ENCODE peak calls at places on chromosomes 7 and 10, in nine cellular contexts. B, W, E, V, K, O, I, L and U are unnamed samples.

GRCh38 chr10:48655426-48656240 is 29.0 kb upstream of the WDFY4 start:
- DNase-seq in E (peak), O (no peak), W (no peak), V (peak), K (peak), L (no peak), I (no peak), B (peak), U (peak)

GRCh38 chr10:24849051-24849450 is 103.4 kb downstream of the PRTFDC1 start:
- DNase-seq in I (no peak), B (no peak), K (no peak), W (no peak), E (no peak), V (no peak), L (no peak), O (no peak), U (no peak)

GRCh38 chr10:118116555-118117311 is 70.0 kb upstream of the RAB11FIP2 start:
- DNase-seq in O (peak), E (no peak), L (no peak), K (peak), I (no peak), W (no peak), V (peak), B (no peak), U (no peak)

GRCh38 chr10:78893217-78893616 is 175.5 kb upstream of the ZMIZ1 start:
- DNase-seq in I (no peak), V (no peak), B (no peak), O (no peak), L (no peak), K (no peak), E (no peak), W (no peak), U (no peak)

GRCh38 chr10:16732376-16732775 is 84.8 kb downstream of the RSU1 start:
- DNase-seq in I (no peak), V (no peak), B (no peak), L (no peak), K (no peak), O (no peak), E (peak), W (no peak), U (no peak)

GRCh38 chr10:121597504-121598241 is 571 bp downstream of the FGFR2 start:
- DNase-seq in L (no peak), O (peak), I (peak), E (no peak), V (no peak), B (peak), K (peak), W (no peak), U (no peak)

GRCh38 chr10:92573091-92573797 is 649 bp downstream of the IDE start:
- DNase-seq in B (peak), K (peak), E (peak), L (no peak), O (peak), W (peak), V (no peak), I (peak), U (peak)

GRCh38 chr7:37545619-37546356 is 97.1 kb upstream of the ELMO1 start:
- DNase-seq in V (no peak), W (no peak), O (no peak), K (no peak), B (no peak), E (no peak), L (no peak), I (no peak), U (no peak)

GRCh38 chr10:70846795-70847194 is 31.0 kb downstream of the SGPL1 start:
- DNase-seq in W (no peak), V (no peak), K (no peak), B (no peak), O (no peak), I (no peak), E (no peak), L (no peak), U (peak)

GRCh38 chr10:1208376-1209311 is 152.5 kb downstream of the WDR37 start:
- DNase-seq in W (no peak), E (no peak), K (no peak), O (no peak), V (no peak), I (no peak), L (no peak), B (no peak), U (no peak)

DNA sequence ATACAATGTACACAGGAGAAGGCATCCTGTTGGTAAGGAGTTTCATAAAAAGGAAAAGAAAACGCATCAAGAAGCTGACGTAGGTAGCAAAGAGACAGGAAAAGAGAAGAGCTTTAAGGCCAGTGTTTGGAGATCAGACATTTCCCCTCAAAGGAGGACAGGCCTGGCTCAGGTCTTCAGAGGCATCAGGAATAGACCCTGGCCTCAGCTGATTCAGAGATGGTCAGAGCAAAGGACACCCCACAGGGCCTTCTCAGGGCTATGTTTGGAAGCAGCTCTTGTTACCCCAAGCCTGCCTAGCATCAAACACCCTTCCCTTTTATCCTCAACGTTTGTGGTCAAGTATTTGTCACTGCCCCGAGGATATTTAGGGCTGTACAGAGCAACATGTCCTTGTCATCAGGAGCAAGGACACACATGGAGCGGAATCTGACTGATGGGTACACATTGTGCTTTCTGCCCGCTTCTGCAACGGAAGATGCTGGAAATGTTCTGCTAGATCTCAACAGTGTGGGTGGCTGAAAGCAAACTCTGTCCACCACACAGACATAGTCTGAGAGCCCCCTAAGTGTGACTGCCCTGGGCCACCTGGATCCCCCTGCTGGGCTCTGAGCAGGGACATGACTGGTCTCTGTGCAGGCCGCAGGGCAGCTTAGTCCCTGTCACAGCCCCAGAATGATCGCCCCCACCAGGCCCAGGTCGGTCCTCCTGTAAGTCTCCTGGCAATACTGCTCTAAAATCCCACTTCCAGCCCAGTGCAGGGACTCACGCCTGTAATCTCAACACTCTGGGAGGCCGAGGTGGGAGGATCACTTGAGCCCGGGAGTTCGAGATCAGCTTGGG is 1.0 kb upstream of the ZDHHC4 start:
- DNase-seq in V (no peak), I (no peak), W (peak), E (no peak), O (no peak), B (no peak), K (peak), L (no peak), U (no peak)
- H3K4me3 ChIP-seq in V (peak), I (no peak), W (peak), E (peak), O (peak), B (peak), K (peak), L (peak), U (peak)

DNA sequence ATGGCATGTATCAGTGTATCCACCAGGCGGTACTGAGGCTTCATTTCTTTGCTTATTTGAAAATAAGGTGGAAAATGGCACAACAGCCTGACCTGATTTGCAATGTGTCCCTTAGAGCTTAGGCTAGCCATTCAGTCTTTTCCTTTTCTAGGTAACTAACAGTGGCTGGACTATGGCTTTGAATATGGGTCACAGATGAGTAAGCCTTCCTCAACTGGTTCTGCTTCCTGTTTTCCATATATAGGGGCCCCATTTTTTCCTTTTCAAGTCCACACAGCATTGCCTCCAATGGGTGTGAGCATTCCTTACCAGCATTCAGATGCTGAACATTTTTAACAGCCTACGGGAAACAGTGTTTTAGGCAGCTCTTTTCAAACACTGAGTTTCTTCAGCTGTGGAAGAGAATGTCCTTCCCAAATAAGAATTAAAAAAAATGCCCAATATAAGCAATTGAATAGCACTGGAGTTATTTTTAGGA is 3.9 kb upstream of the ITGB1 start:
- DNase-seq in E (peak), W (no peak), K (no peak), L (peak), B (peak), I (no peak), O (peak), V (peak), U (peak)
- H3K4me3 ChIP-seq in E (no peak), W (no peak), K (no peak), L (no peak), B (peak), I (no peak), O (peak), V (no peak), U (no peak)

GRCh38 chr10:72218756-72219155 is 2.7 kb upstream of the ASCC1 start:
- DNase-seq in B (no peak), E (no peak), I (no peak), O (no peak), L (no peak), W (no peak), K (no peak), V (no peak), U (no peak)
- H3K4me3 ChIP-seq in B (no peak), E (no peak), I (no peak), O (no peak), L (no peak), W (peak), K (no peak), V (no peak), U (no peak)

DNA sequence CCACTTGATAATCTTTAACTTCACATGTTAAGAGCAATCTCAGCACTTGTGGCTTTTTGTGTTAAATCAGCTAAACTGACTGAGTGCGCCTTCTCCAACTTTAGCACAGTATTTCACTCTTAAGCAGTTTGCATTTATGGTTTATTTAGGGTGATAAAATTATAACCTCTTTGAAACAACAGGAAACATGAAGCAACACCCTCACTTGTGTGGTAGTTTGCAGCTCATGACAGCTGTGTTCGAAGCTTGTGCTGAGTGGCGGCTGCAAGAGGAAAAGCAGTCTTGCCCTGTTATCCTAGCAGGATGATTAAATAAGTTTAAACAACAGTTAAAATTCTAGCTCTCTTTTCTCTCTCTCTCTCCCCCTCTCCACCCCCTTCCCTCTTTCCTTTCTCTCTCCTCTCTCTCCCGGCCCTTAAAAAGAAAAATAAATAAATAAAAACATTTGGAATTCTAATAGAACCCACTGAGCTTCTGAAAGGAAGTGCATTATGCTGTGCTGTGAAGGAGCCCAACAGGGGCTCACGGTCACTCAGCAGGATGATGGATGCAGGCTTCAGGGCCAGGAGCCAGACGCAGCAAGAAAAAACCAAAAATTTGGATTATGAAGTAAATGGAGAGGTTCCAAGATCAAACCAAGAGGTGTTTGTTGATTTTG is 25.2 kb downstream of the OGDH start:
- DNase-seq in W (no peak), K (no peak), B (no peak), L (no peak), V (no peak), O (no peak), I (no peak), E (no peak), U (peak)
- H3K4me3 ChIP-seq in W (no peak), K (no peak), B (no peak), L (no peak), V (no peak), O (no peak), I (no peak), E (no peak), U (no peak)

DNA sequence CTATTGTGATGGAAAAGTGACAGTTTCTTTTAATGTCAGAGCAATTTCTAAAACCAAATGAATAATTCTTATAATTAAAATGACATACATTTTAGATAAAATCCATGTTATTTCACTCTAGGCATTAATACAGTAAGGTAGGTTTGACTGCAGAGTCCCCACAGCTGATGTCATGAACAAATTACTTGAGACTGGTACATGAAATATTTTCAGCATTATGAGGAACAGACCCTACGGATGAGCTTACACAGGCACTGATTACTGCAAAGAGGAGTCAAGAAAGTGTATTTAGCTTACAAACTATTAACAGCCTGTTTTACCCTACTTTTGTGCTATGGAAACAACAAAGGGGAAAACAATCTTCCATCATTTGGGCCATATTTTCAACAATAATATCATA is 8.9 kb downstream of the COL1A2 start:
- DNase-seq in L (no peak), O (no peak), I (no peak), V (no peak), W (no peak), B (no peak), E (peak), K (no peak), U (no peak)
- H3K4me3 ChIP-seq in L (peak), O (no peak), I (no peak), V (no peak), W (no peak), B (peak), E (no peak), K (no peak), U (no peak)

GRCh38 chr7:150799156-150799555 is 1.0 kb downstream of the TMEM176B start:
- DNase-seq in E (no peak), I (no peak), B (no peak), V (no peak), O (no peak), L (no peak), K (no peak), W (no peak), U (no peak)
- H3K4me3 ChIP-seq in E (peak), I (no peak), B (no peak), V (no peak), O (peak), L (no peak), K (peak), W (no peak), U (no peak)